ENCODE peak calls at places on chromosomes 2 and 18, in nine cellular contexts. One of them, this sample, is unnamed.

GRCh38 chr2:61677306-61677705 is 139.2 kb upstream of the XPO1 start:
- DNase-seq in Right ventricle myocardium superior: no peak
- DNase-seq in neural progenitor cell: no peak
- DNase-seq in mammary epithelial cell: no peak
- DNase-seq in nephron progenitor cell: no peak
- DNase-seq in stimulated activated CD8-positive, alpha-beta memory T cell treated with anti-CD3 and anti-CD28 coated beads, Interleukin-4, amount 100 ng/mL, for 1 hour: no peak
- DNase-seq in activated CD4-positive, CD25-positive, alpha-beta regulatory T cell: no peak
- DNase-seq in activated gamma-delta T cell treated with Interleukin-2 at 50 U/mL for 16 hours: no peak
- DNase-seq in Calu3: no peak
- DNase-seq in this sample: no peak

GRCh38 chr2:105274046-105274445 is 32.5 kb downstream of the GPR45 start:
- DNase-seq in Calu3: no peak
- DNase-seq in activated CD4-positive, CD25-positive, alpha-beta regulatory T cell: no peak
- DNase-seq in neural progenitor cell: no peak
- DNase-seq in nephron progenitor cell: no peak
- DNase-seq in mammary epithelial cell: no peak
- DNase-seq in activated gamma-delta T cell treated with Interleukin-2 at 50 U/mL for 16 hours: no peak
- DNase-seq in stimulated activated CD8-positive, alpha-beta memory T cell treated with anti-CD3 and anti-CD28 coated beads, Interleukin-4, amount 100 ng/mL, for 1 hour: no peak
- DNase-seq in Right ventricle myocardium superior: no peak
- DNase-seq in this sample: no peak

GRCh38 chr2:182581196-182581935 is 134.7 kb upstream of the DNAJC10 start:
- DNase-seq in Right ventricle myocardium superior: no peak
- DNase-seq in Calu3: no peak
- DNase-seq in activated CD4-positive, CD25-positive, alpha-beta regulatory T cell: no peak
- DNase-seq in mammary epithelial cell: no peak
- DNase-seq in activated gamma-delta T cell treated with Interleukin-2 at 50 U/mL for 16 hours: no peak
- DNase-seq in stimulated activated CD8-positive, alpha-beta memory T cell treated with anti-CD3 and anti-CD28 coated beads, Interleukin-4, amount 100 ng/mL, for 1 hour: no peak
- DNase-seq in neural progenitor cell: no peak
- DNase-seq in nephron progenitor cell: no peak
- DNase-seq in this sample: no peak

GRCh38 chr2:106159867-106160785 is 34.0 kb downstream of the UXS1 start:
- DNase-seq in Right ventricle myocardium superior: no peak
- DNase-seq in neural progenitor cell: no peak
- DNase-seq in stimulated activated CD8-positive, alpha-beta memory T cell treated with anti-CD3 and anti-CD28 coated beads, Interleukin-4, amount 100 ng/mL, for 1 hour: peak; percentile 35
- DNase-seq in activated CD4-positive, CD25-positive, alpha-beta regulatory T cell: peak; percentile 7
- DNase-seq in Calu3: no peak
- DNase-seq in nephron progenitor cell: no peak
- DNase-seq in mammary epithelial cell: no peak
- DNase-seq in activated gamma-delta T cell treated with Interleukin-2 at 50 U/mL for 16 hours: peak; percentile 58
- DNase-seq in this sample: no peak

GRCh38 chr2:29025711-29026110 is 44.6 kb downstream of the TOGARAM2 start:
- DNase-seq in Right ventricle myocardium superior: no peak
- DNase-seq in nephron progenitor cell: no peak
- DNase-seq in mammary epithelial cell: no peak
- DNase-seq in activated gamma-delta T cell treated with Interleukin-2 at 50 U/mL for 16 hours: no peak
- DNase-seq in stimulated activated CD8-positive, alpha-beta memory T cell treated with anti-CD3 and anti-CD28 coated beads, Interleukin-4, amount 100 ng/mL, for 1 hour: no peak
- DNase-seq in neural progenitor cell: no peak
- DNase-seq in Calu3: no peak
- DNase-seq in activated CD4-positive, CD25-positive, alpha-beta regulatory T cell: no peak
- DNase-seq in this sample: no peak

GRCh38 chr2:42961385-42961800 is 169.0 kb upstream of the HAAO start:
- DNase-seq in Calu3: no peak
- DNase-seq in activated gamma-delta T cell treated with Interleukin-2 at 50 U/mL for 16 hours: no peak
- DNase-seq in activated CD4-positive, CD25-positive, alpha-beta regulatory T cell: no peak
- DNase-seq in neural progenitor cell: peak; percentile 61
- DNase-seq in nephron progenitor cell: peak; percentile 26
- DNase-seq in mammary epithelial cell: no peak
- DNase-seq in stimulated activated CD8-positive, alpha-beta memory T cell treated with anti-CD3 and anti-CD28 coated beads, Interleukin-4, amount 100 ng/mL, for 1 hour: no peak
- DNase-seq in Right ventricle myocardium superior: peak; percentile 71
- DNase-seq in this sample: no peak

GRCh38 chr18:48339692-48340091 is 69.5 kb downstream of the ZBTB7C start:
- DNase-seq in nephron progenitor cell: no peak
- DNase-seq in Calu3: no peak
- DNase-seq in stimulated activated CD8-positive, alpha-beta memory T cell treated with anti-CD3 and anti-CD28 coated beads, Interleukin-4, amount 100 ng/mL, for 1 hour: no peak
- DNase-seq in mammary epithelial cell: no peak
- DNase-seq in Right ventricle myocardium superior: no peak
- DNase-seq in activated CD4-positive, CD25-positive, alpha-beta regulatory T cell: no peak
- DNase-seq in neural progenitor cell: no peak
- DNase-seq in activated gamma-delta T cell treated with Interleukin-2 at 50 U/mL for 16 hours: no peak
- DNase-seq in this sample: no peak

GRCh38 chr2:237752761-237753165 is 45.8 kb upstream of the RBM44 start:
- DNase-seq in activated CD4-positive, CD25-positive, alpha-beta regulatory T cell: no peak
- DNase-seq in mammary epithelial cell: no peak
- DNase-seq in Right ventricle myocardium superior: no peak
- DNase-seq in stimulated activated CD8-positive, alpha-beta memory T cell treated with anti-CD3 and anti-CD28 coated beads, Interleukin-4, amount 100 ng/mL, for 1 hour: no peak
- DNase-seq in Calu3: no peak
- DNase-seq in nephron progenitor cell: no peak
- DNase-seq in activated gamma-delta T cell treated with Interleukin-2 at 50 U/mL for 16 hours: no peak
- DNase-seq in neural progenitor cell: no peak
- DNase-seq in this sample: no peak

GRCh38 chr2:240423788-240424191 is 11.7 kb upstream of the GPC1 start:
- DNase-seq in Right ventricle myocardium superior: peak; percentile 13
- DNase-seq in stimulated activated CD8-positive, alpha-beta memory T cell treated with anti-CD3 and anti-CD28 coated beads, Interleukin-4, amount 100 ng/mL, for 1 hour: no peak
- DNase-seq in Calu3: no peak
- DNase-seq in activated CD4-positive, CD25-positive, alpha-beta regulatory T cell: no peak
- DNase-seq in neural progenitor cell: no peak
- DNase-seq in nephron progenitor cell: no peak
- DNase-seq in activated gamma-delta T cell treated with Interleukin-2 at 50 U/mL for 16 hours: peak; percentile 1
- DNase-seq in mammary epithelial cell: no peak
- DNase-seq in this sample: no peak

GRCh38 chr18:58645398-58645797 is 16.5 kb upstream of the ALPK2 start:
- DNase-seq in Calu3: no peak
- DNase-seq in activated gamma-delta T cell treated with Interleukin-2 at 50 U/mL for 16 hours: no peak
- DNase-seq in neural progenitor cell: no peak
- DNase-seq in nephron progenitor cell: no peak
- DNase-seq in Right ventricle myocardium superior: no peak
- DNase-seq in mammary epithelial cell: peak; percentile 25
- DNase-seq in stimulated activated CD8-positive, alpha-beta memory T cell treated with anti-CD3 and anti-CD28 coated beads, Interleukin-4, amount 100 ng/mL, for 1 hour: no peak
- DNase-seq in activated CD4-positive, CD25-positive, alpha-beta regulatory T cell: no peak
- DNase-seq in this sample: no peak

GRCh38 chr2:101006065-101006715 is 4.1 kb downstream of the RPL31 start:
- DNase-seq in nephron progenitor cell: no peak
- DNase-seq in neural progenitor cell: no peak
- DNase-seq in Calu3: no peak
- DNase-seq in mammary epithelial cell: no peak
- DNase-seq in Right ventricle myocardium superior: no peak
- DNase-seq in activated gamma-delta T cell treated with Interleukin-2 at 50 U/mL for 16 hours: no peak
- DNase-seq in stimulated activated CD8-positive, alpha-beta memory T cell treated with anti-CD3 and anti-CD28 coated beads, Interleukin-4, amount 100 ng/mL, for 1 hour: no peak
- DNase-seq in activated CD4-positive, CD25-positive, alpha-beta regulatory T cell: no peak
- DNase-seq in this sample: no peak

GRCh38 chr18:48861181-48861715 is 89.5 kb downstream of the SMAD7 start:
- DNase-seq in activated CD4-positive, CD25-positive, alpha-beta regulatory T cell: no peak
- DNase-seq in activated gamma-delta T cell treated with Interleukin-2 at 50 U/mL for 16 hours: no peak
- DNase-seq in Calu3: no peak
- DNase-seq in neural progenitor cell: peak; percentile 36
- DNase-seq in Right ventricle myocardium superior: no peak
- DNase-seq in stimulated activated CD8-positive, alpha-beta memory T cell treated with anti-CD3 and anti-CD28 coated beads, Interleukin-4, amount 100 ng/mL, for 1 hour: no peak
- DNase-seq in nephron progenitor cell: peak; percentile 42
- DNase-seq in mammary epithelial cell: no peak
- DNase-seq in this sample: no peak

GRCh38 chr18:68803371-68803770 is 5.5 kb downstream of the CCDC102B start:
- DNase-seq in stimulated activated CD8-positive, alpha-beta memory T cell treated with anti-CD3 and anti-CD28 coated beads, Interleukin-4, amount 100 ng/mL, for 1 hour: no peak
- DNase-seq in nephron progenitor cell: no peak
- DNase-seq in Calu3: no peak
- DNase-seq in neural progenitor cell: peak; percentile 39
- DNase-seq in Right ventricle myocardium superior: peak; percentile 88
- DNase-seq in activated CD4-positive, CD25-positive, alpha-beta regulatory T cell: no peak
- DNase-seq in activated gamma-delta T cell treated with Interleukin-2 at 50 U/mL for 16 hours: no peak
- DNase-seq in mammary epithelial cell: no peak
- DNase-seq in this sample: no peak

GRCh38 chr2:38375711-38376345 is 1.2 kb downstream of the ATL2 start:
- DNase-seq in mammary epithelial cell: no peak
- DNase-seq in Calu3: peak; percentile 76
- DNase-seq in activated CD4-positive, CD25-positive, alpha-beta regulatory T cell: no peak
- DNase-seq in activated gamma-delta T cell treated with Interleukin-2 at 50 U/mL for 16 hours: no peak
- DNase-seq in Right ventricle myocardium superior: no peak
- DNase-seq in neural progenitor cell: peak; percentile 66
- DNase-seq in nephron progenitor cell: peak; percentile 40
- DNase-seq in stimulated activated CD8-positive, alpha-beta memory T cell treated with anti-CD3 and anti-CD28 coated beads, Interleukin-4, amount 100 ng/mL, for 1 hour: no peak
- DNase-seq in this sample: peak; percentile 16

GRCh38 chr2:170743530-170744239 is 26.5 kb upstream of the ERICH2 start:
- DNase-seq in activated CD4-positive, CD25-positive, alpha-beta regulatory T cell: no peak
- DNase-seq in activated gamma-delta T cell treated with Interleukin-2 at 50 U/mL for 16 hours: no peak
- DNase-seq in nephron progenitor cell: peak; percentile 5
- DNase-seq in Calu3: no peak
- DNase-seq in Right ventricle myocardium superior: no peak
- DNase-seq in stimulated activated CD8-positive, alpha-beta memory T cell treated with anti-CD3 and anti-CD28 coated beads, Interleukin-4, amount 100 ng/mL, for 1 hour: no peak
- DNase-seq in neural progenitor cell: no peak
- DNase-seq in mammary epithelial cell: no peak
- DNase-seq in this sample: no peak

GRCh38 chr2:97868986-97869721 is 126.6 kb downstream of the TMEM131 start:
- DNase-seq in Calu3: peak; percentile 36
- DNase-seq in neural progenitor cell: no peak
- DNase-seq in mammary epithelial cell: peak; percentile 96
- DNase-seq in activated CD4-positive, CD25-positive, alpha-beta regulatory T cell: no peak
- DNase-seq in Right ventricle myocardium superior: peak; percentile 57
- DNase-seq in stimulated activated CD8-positive, alpha-beta memory T cell treated with anti-CD3 and anti-CD28 coated beads, Interleukin-4, amount 100 ng/mL, for 1 hour: no peak
- DNase-seq in nephron progenitor cell: no peak
- DNase-seq in activated gamma-delta T cell treated with Interleukin-2 at 50 U/mL for 16 hours: no peak
- DNase-seq in this sample: peak; percentile 95

GRCh38 chr18:43534511-43534910 is 257.2 kb upstream of the SYT4 start:
- DNase-seq in stimulated activated CD8-positive, alpha-beta memory T cell treated with anti-CD3 and anti-CD28 coated beads, Interleukin-4, amount 100 ng/mL, for 1 hour: no peak
- DNase-seq in activated gamma-delta T cell treated with Interleukin-2 at 50 U/mL for 16 hours: no peak
- DNase-seq in nephron progenitor cell: no peak
- DNase-seq in activated CD4-positive, CD25-positive, alpha-beta regulatory T cell: no peak
- DNase-seq in Calu3: no peak
- DNase-seq in neural progenitor cell: no peak
- DNase-seq in mammary epithelial cell: peak; percentile 78
- DNase-seq in Right ventricle myocardium superior: no peak
- DNase-seq in this sample: peak; percentile 14

GRCh38 chr2:148552675-148553331 is 91.7 kb upstream of the EPC2 start:
- DNase-seq in neural progenitor cell: no peak
- DNase-seq in Right ventricle myocardium superior: no peak
- DNase-seq in activated gamma-delta T cell treated with Interleukin-2 at 50 U/mL for 16 hours: no peak
- DNase-seq in activated CD4-positive, CD25-positive, alpha-beta regulatory T cell: no peak
- DNase-seq in mammary epithelial cell: no peak
- DNase-seq in nephron progenitor cell: no peak
- DNase-seq in stimulated activated CD8-positive, alpha-beta memory T cell treated with anti-CD3 and anti-CD28 coated beads, Interleukin-4, amount 100 ng/mL, for 1 hour: no peak
- DNase-seq in Calu3: no peak
- DNase-seq in this sample: no peak

GRCh38 chr18:11857177-11857887 is 6.1 kb downstream of the CHMP1B start:
- DNase-seq in nephron progenitor cell: peak; percentile 56
- DNase-seq in activated CD4-positive, CD25-positive, alpha-beta regulatory T cell: no peak
- DNase-seq in stimulated activated CD8-positive, alpha-beta memory T cell treated with anti-CD3 and anti-CD28 coated beads, Interleukin-4, amount 100 ng/mL, for 1 hour: no peak
- DNase-seq in activated gamma-delta T cell treated with Interleukin-2 at 50 U/mL for 16 hours: no peak
- DNase-seq in neural progenitor cell: peak; percentile 73
- DNase-seq in Calu3: peak; percentile 83
- DNase-seq in mammary epithelial cell: peak; percentile 100
- DNase-seq in Right ventricle myocardium superior: peak; percentile 73
- DNase-seq in this sample: peak; percentile 99

GRCh38 chr2:171592026-171592555 is 69.8 kb downstream of the CYBRD1 start:
- DNase-seq in stimulated activated CD8-positive, alpha-beta memory T cell treated with anti-CD3 and anti-CD28 coated beads, Interleukin-4, amount 100 ng/mL, for 1 hour: no peak
- DNase-seq in activated gamma-delta T cell treated with Interleukin-2 at 50 U/mL for 16 hours: no peak
- DNase-seq in Calu3: no peak
- DNase-seq in mammary epithelial cell: no peak
- DNase-seq in nephron progenitor cell: no peak
- DNase-seq in neural progenitor cell: no peak
- DNase-seq in Right ventricle myocardium superior: no peak
- DNase-seq in activated CD4-positive, CD25-positive, alpha-beta regulatory T cell: no peak
- DNase-seq in this sample: no peak

GRCh38 chr2:39481611-39482010 is 44.5 kb upstream of the MAP4K3 start:
- DNase-seq in mammary epithelial cell: peak; percentile 40
- DNase-seq in activated gamma-delta T cell treated with Interleukin-2 at 50 U/mL for 16 hours: no peak
- DNase-seq in stimulated activated CD8-positive, alpha-beta memory T cell treated with anti-CD3 and anti-CD28 coated beads, Interleukin-4, amount 100 ng/mL, for 1 hour: no peak
- DNase-seq in neural progenitor cell: no peak
- DNase-seq in activated CD4-positive, CD25-positive, alpha-beta regulatory T cell: no peak
- DNase-seq in Calu3: no peak
- DNase-seq in Right ventricle myocardium superior: no peak
- DNase-seq in nephron progenitor cell: no peak
- DNase-seq in this sample: peak; percentile 75

GRCh38 chr18:34729264-34729663 is 19.2 kb downstream of the DTNA start:
- DNase-seq in mammary epithelial cell: peak; percentile 40
- DNase-seq in stimulated activated CD8-positive, alpha-beta memory T cell treated with anti-CD3 and anti-CD28 coated beads, Interleukin-4, amount 100 ng/mL, for 1 hour: no peak
- DNase-seq in Right ventricle myocardium superior: no peak
- DNase-seq in activated CD4-positive, CD25-positive, alpha-beta regulatory T cell: no peak
- DNase-seq in nephron progenitor cell: no peak
- DNase-seq in activated gamma-delta T cell treated with Interleukin-2 at 50 U/mL for 16 hours: no peak
- DNase-seq in neural progenitor cell: peak; percentile 70
- DNase-seq in Calu3: peak; percentile 50
- DNase-seq in this sample: peak; percentile 29

GRCh38 chr2:174051741-174052638 is 86.8 kb upstream of the SP3 start:
- DNase-seq in activated gamma-delta T cell treated with Interleukin-2 at 50 U/mL for 16 hours: no peak
- DNase-seq in stimulated activated CD8-positive, alpha-beta memory T cell treated with anti-CD3 and anti-CD28 coated beads, Interleukin-4, amount 100 ng/mL, for 1 hour: no peak
- DNase-seq in nephron progenitor cell: peak; percentile 27
- DNase-seq in activated CD4-positive, CD25-positive, alpha-beta regulatory T cell: no peak
- DNase-seq in Calu3: peak; percentile 63
- DNase-seq in neural progenitor cell: peak; percentile 46
- DNase-seq in Right ventricle myocardium superior: no peak
- DNase-seq in mammary epithelial cell: peak; percentile 53
- DNase-seq in this sample: peak; percentile 86

GRCh38 chr2:80348953-80349352 is 44.4 kb upstream of the LRRTM1 start:
- DNase-seq in stimulated activated CD8-positive, alpha-beta memory T cell treated with anti-CD3 and anti-CD28 coated beads, Interleukin-4, amount 100 ng/mL, for 1 hour: no peak
- DNase-seq in activated CD4-positive, CD25-positive, alpha-beta regulatory T cell: no peak
- DNase-seq in activated gamma-delta T cell treated with Interleukin-2 at 50 U/mL for 16 hours: no peak
- DNase-seq in Right ventricle myocardium superior: no peak
- DNase-seq in Calu3: no peak
- DNase-seq in neural progenitor cell: no peak
- DNase-seq in nephron progenitor cell: no peak
- DNase-seq in mammary epithelial cell: no peak
- DNase-seq in this sample: no peak

GRCh38 chr2:216139884-216140283 is 30.7 kb downstream of the XRCC5 start:
- DNase-seq in neural progenitor cell: peak; percentile 26
- DNase-seq in mammary epithelial cell: peak; percentile 14
- DNase-seq in nephron progenitor cell: peak; percentile 5
- DNase-seq in Right ventricle myocardium superior: no peak
- DNase-seq in Calu3: peak; percentile 17
- DNase-seq in activated CD4-positive, CD25-positive, alpha-beta regulatory T cell: no peak
- DNase-seq in stimulated activated CD8-positive, alpha-beta memory T cell treated with anti-CD3 and anti-CD28 coated beads, Interleukin-4, amount 100 ng/mL, for 1 hour: no peak
- DNase-seq in activated gamma-delta T cell treated with Interleukin-2 at 50 U/mL for 16 hours: no peak
- DNase-seq in this sample: peak; percentile 43

GRCh38 chr2:241315879-241316700 is at the start of gene SEPTIN2:
- DNase-seq in activated gamma-delta T cell treated with Interleukin-2 at 50 U/mL for 16 hours: no peak
- DNase-seq in Calu3: peak; percentile 72
- DNase-seq in mammary epithelial cell: peak; percentile 73
- DNase-seq in stimulated activated CD8-positive, alpha-beta memory T cell treated with anti-CD3 and anti-CD28 coated beads, Interleukin-4, amount 100 ng/mL, for 1 hour: peak; percentile 57
- DNase-seq in nephron progenitor cell: no peak
- DNase-seq in activated CD4-positive, CD25-positive, alpha-beta regulatory T cell: peak; percentile 80
- DNase-seq in neural progenitor cell: no peak
- DNase-seq in Right ventricle myocardium superior: no peak
- DNase-seq in this sample: peak; percentile 12